ENCODE peak calls at places on chromosomes 4 and X, in six cellular contexts. One of them, this sample, is unnamed.

GRCh38 chr4:186485621-186486062 is 69.7 kb downstream of the MTNR1A start:
- DNase-seq in GM12878: no peak
- DNase-seq in HCT116: peak
- DNase-seq in K562: no peak
- DNase-seq in HepG2: no peak
- DNase-seq in H1: peak
- DNase-seq in this sample: no peak

GRCh38 chr4:114694770-114695169 is 96.2 kb downstream of the UGT8 start:
- DNase-seq in GM12878: peak
- DNase-seq in HCT116: peak
- DNase-seq in K562: peak
- DNase-seq in HepG2: peak
- DNase-seq in H1: no peak
- DNase-seq in this sample: peak

GRCh38 chr4:5619913-5620625 is 88.3 kb downstream of the EVC2 start:
- DNase-seq in GM12878: no peak
- DNase-seq in HCT116: no peak
- DNase-seq in K562: no peak
- DNase-seq in HepG2: no peak
- DNase-seq in H1: no peak
- DNase-seq in this sample: no peak

GRCh38 chr4:158121203-158121586 is 51.6 kb downstream of the GASK1B start:
- DNase-seq in GM12878: no peak
- DNase-seq in HCT116: no peak
- DNase-seq in K562: no peak
- DNase-seq in HepG2: peak
- DNase-seq in H1: no peak
- DNase-seq in this sample: no peak

GRCh38 chr4:154004859-154005520 is 216.1 kb upstream of the SFRP2 start:
- DNase-seq in GM12878: no peak
- DNase-seq in HCT116: no peak
- DNase-seq in K562: no peak
- DNase-seq in HepG2: no peak
- DNase-seq in H1: no peak
- DNase-seq in this sample: no peak

GRCh38 chr4:140163029-140163810 is 9.2 kb upstream of the MAML3 start:
- DNase-seq in GM12878: no peak
- DNase-seq in HCT116: no peak
- DNase-seq in K562: no peak
- DNase-seq in HepG2: no peak
- DNase-seq in H1: no peak
- DNase-seq in this sample: no peak

GRCh38 chr4:55553442-55553841 is 6.7 kb upstream of the CLOCK start:
- DNase-seq in GM12878: no peak
- DNase-seq in HCT116: no peak
- DNase-seq in K562: no peak
- DNase-seq in HepG2: peak
- DNase-seq in H1: peak
- DNase-seq in this sample: no peak

GRCh38 chr4:105461221-105462041 is 12.4 kb downstream of the PPA2 start:
- DNase-seq in GM12878: no peak
- DNase-seq in HCT116: no peak
- DNase-seq in K562: peak
- DNase-seq in HepG2: no peak
- DNase-seq in H1: no peak
- DNase-seq in this sample: no peak

GRCh38 chrX:72716766-72717165 is 2.7 kb upstream of the PHKA1 start:
- DNase-seq in GM12878: no peak
- DNase-seq in HCT116: no peak
- DNase-seq in K562: no peak
- DNase-seq in HepG2: peak
- DNase-seq in H1: no peak
- DNase-seq in this sample: no peak

GRCh38 chr4:42425146-42426065 is 28.1 kb downstream of the SHISA3 start:
- DNase-seq in GM12878: no peak
- DNase-seq in HCT116: no peak
- DNase-seq in K562: no peak
- DNase-seq in HepG2: no peak
- DNase-seq in H1: peak
- DNase-seq in this sample: peak

GRCh38 chr4:154049457-154050181 is 260.7 kb upstream of the SFRP2 start:
- DNase-seq in GM12878: no peak
- DNase-seq in HCT116: peak
- DNase-seq in K562: peak
- DNase-seq in HepG2: peak
- DNase-seq in H1: peak
- DNase-seq in this sample: peak

GRCh38 chr4:148203056-148203898 is 238.9 kb downstream of the NR3C2 start:
- DNase-seq in GM12878: no peak
- DNase-seq in HCT116: no peak
- DNase-seq in K562: no peak
- DNase-seq in HepG2: no peak
- DNase-seq in H1: no peak
- DNase-seq in this sample: peak

GRCh38 chr4:174096456-174096855 is 187.0 kb downstream of the FBXO8 start:
- DNase-seq in GM12878: no peak
- DNase-seq in HCT116: no peak
- DNase-seq in K562: no peak
- DNase-seq in HepG2: no peak
- DNase-seq in H1: no peak
- DNase-seq in this sample: no peak

GRCh38 chrX:120769576-120770341 is 105.9 kb downstream of the CT47B1 start:
- DNase-seq in GM12878: no peak
- DNase-seq in HCT116: peak
- DNase-seq in K562: no peak
- DNase-seq in HepG2: peak
- DNase-seq in H1: no peak
- DNase-seq in this sample: peak

GRCh38 chr4:151223465-151223864 is 53.5 kb upstream of the PRSS48 start:
- DNase-seq in GM12878: no peak
- DNase-seq in HCT116: no peak
- DNase-seq in K562: no peak
- DNase-seq in HepG2: no peak
- DNase-seq in H1: no peak
- DNase-seq in this sample: no peak

GRCh38 chr4:76087007-76087769 is 12.7 kb downstream of the ART3 start:
- DNase-seq in GM12878: no peak
- DNase-seq in HCT116: peak
- DNase-seq in K562: peak
- DNase-seq in HepG2: peak
- DNase-seq in H1: peak
- DNase-seq in this sample: peak

GRCh38 chr4:2256781-2257191 is 5.1 kb downstream of the MXD4 start:
- DNase-seq in GM12878: no peak
- DNase-seq in HCT116: no peak
- DNase-seq in K562: peak
- DNase-seq in HepG2: no peak
- DNase-seq in H1: peak
- DNase-seq in this sample: no peak
- TF ChIP-seq ZNF274 in GM12878: no peak
- TF ChIP-seq ZNF274 in HCT116: no peak
- TF ChIP-seq ZNF274 in K562: no peak
- TF ChIP-seq ZNF274 in HepG2: no peak
- TF ChIP-seq ZNF274 in H1: no peak
- TF ChIP-seq ZNF274 in this sample: no peak

GRCh38 chr4:85496146-85496849 is 21.3 kb downstream of the ARHGAP24 start:
- DNase-seq in GM12878: no peak
- DNase-seq in HCT116: no peak
- DNase-seq in K562: no peak
- DNase-seq in HepG2: no peak
- DNase-seq in H1: no peak
- DNase-seq in this sample: no peak
- TF ChIP-seq ZNF274 in GM12878: no peak
- TF ChIP-seq ZNF274 in HCT116: no peak
- TF ChIP-seq ZNF274 in K562: no peak
- TF ChIP-seq ZNF274 in HepG2: no peak
- TF ChIP-seq ZNF274 in H1: no peak
- TF ChIP-seq ZNF274 in this sample: no peak

DNA sequence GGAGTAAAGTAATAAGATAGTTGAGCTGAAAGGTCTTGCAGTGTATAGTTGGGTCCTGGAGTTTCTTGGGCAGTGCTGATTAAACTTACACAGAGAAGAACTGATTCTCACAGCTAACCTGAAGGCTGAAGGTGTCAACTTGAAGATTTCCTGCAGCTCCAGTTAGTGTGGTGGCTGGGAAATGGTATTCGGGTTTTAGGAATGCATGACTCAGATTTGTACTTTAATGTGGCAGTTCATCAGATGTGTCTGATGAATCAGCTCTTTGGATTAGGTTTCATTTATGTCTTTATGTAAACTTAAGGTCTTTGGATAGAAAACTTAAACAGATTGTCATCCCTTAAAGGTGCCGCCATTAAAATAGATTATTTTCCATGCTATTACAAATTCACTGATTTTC is 200.0 kb downstream of the IL1RAPL1 start:
- DNase-seq in GM12878: no peak
- DNase-seq in HCT116: peak
- DNase-seq in K562: no peak
- DNase-seq in HepG2: no peak
- DNase-seq in H1: no peak
- DNase-seq in this sample: no peak
- TF ChIP-seq ZNF274 in GM12878: no peak
- TF ChIP-seq ZNF274 in HCT116: no peak
- TF ChIP-seq ZNF274 in K562: no peak
- TF ChIP-seq ZNF274 in HepG2: no peak
- TF ChIP-seq ZNF274 in H1: no peak
- TF ChIP-seq ZNF274 in this sample: no peak

DNA sequence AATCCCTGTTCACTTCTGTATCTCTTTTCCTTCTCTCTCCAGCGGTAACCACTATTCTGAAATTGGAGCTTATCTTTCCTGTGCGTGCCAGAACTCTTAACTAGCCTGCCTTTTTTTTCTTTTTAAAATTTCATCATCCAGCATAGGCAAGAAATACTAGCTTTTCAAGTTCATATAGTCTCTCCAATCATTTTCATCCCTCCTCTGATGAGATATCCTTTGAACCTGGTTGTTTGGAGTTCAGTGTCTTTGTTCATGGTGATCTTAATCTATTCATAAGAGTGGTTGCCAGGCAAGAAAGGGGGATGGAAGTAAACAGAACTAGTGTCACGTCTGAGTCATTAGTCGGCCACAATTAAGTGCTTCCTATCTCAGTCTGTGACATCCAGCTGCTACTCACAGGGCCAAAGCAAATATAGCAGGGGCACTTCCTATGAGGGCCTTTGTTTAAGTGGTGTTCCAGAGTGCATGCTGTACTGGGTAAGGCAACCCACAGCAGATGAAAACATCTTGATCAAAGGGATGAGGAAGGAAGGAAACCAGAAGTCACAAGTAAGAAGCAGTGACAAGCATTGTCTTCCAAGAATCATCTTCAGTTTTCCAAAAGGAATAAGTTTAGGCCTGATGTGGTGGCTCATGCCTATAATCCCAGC is 56.4 kb upstream of the XIAP start:
- DNase-seq in GM12878: no peak
- DNase-seq in HCT116: peak
- DNase-seq in K562: peak
- DNase-seq in HepG2: peak
- DNase-seq in H1: no peak
- DNase-seq in this sample: no peak
- TF ChIP-seq ZNF274 in GM12878: no peak
- TF ChIP-seq ZNF274 in HCT116: no peak
- TF ChIP-seq ZNF274 in K562: no peak
- TF ChIP-seq ZNF274 in HepG2: no peak
- TF ChIP-seq ZNF274 in H1: no peak
- TF ChIP-seq ZNF274 in this sample: no peak

GRCh38 chrX:46715997-46716396 is 42.9 kb downstream of the SLC9A7 start:
- DNase-seq in GM12878: no peak
- DNase-seq in HCT116: no peak
- DNase-seq in K562: no peak
- DNase-seq in HepG2: no peak
- DNase-seq in H1: no peak
- DNase-seq in this sample: no peak

GRCh38 chrX:46713672-46714487 is 45.0 kb downstream of the SLC9A7 start:
- DNase-seq in GM12878: peak
- DNase-seq in HCT116: no peak
- DNase-seq in K562: no peak
- DNase-seq in HepG2: no peak
- DNase-seq in H1: no peak
- DNase-seq in this sample: no peak

GRCh38 chrX:46712733-46713132 is 46.2 kb downstream of the SLC9A7 start:
- DNase-seq in GM12878: no peak
- DNase-seq in HCT116: no peak
- DNase-seq in K562: no peak
- DNase-seq in HepG2: no peak
- DNase-seq in H1: no peak
- DNase-seq in this sample: no peak

GRCh38 chrX:46710927-46711623 is 47.8 kb downstream of the SLC9A7 start:
- DNase-seq in GM12878: no peak
- DNase-seq in HCT116: no peak
- DNase-seq in K562: no peak
- DNase-seq in HepG2: no peak
- DNase-seq in H1: no peak
- DNase-seq in this sample: no peak

DNA sequence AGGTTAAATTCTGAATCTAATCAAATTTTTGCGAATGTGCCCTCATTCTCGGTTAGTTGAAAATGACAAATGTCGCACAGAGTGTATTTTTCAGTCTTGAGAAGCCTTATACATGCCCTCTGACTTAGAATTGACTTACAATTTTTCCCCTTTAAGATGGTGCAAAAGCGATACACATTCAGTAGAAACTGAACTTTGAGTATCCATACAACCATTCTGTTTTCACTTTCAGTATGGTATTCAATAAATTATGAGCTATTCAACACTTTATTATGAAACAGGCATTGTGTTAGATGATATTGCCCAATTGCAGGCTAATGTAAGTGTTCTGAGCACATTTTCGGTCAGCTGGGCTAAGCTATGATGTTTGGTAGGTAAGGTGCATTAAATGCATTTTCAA is 43.4 kb downstream of the SLC9A7 start:
- DNase-seq in GM12878: no peak
- DNase-seq in HCT116: no peak
- DNase-seq in K562: no peak
- DNase-seq in HepG2: no peak
- DNase-seq in H1: no peak
- DNase-seq in this sample: no peak
- TF ChIP-seq ZNF274 in GM12878: no peak
- TF ChIP-seq ZNF274 in HCT116: no peak
- TF ChIP-seq ZNF274 in K562: no peak
- TF ChIP-seq ZNF274 in HepG2: no peak
- TF ChIP-seq ZNF274 in H1: no peak
- TF ChIP-seq ZNF274 in this sample: no peak

GRCh38 chrX:150762258-150762867 is 69.2 kb downstream of the MTMR1 start:
- DNase-seq in GM12878: no peak
- DNase-seq in HCT116: no peak
- DNase-seq in K562: no peak
- DNase-seq in HepG2: no peak
- DNase-seq in H1: no peak
- DNase-seq in this sample: no peak
- TF ChIP-seq ZNF274 in GM12878: no peak
- TF ChIP-seq ZNF274 in HCT116: no peak
- TF ChIP-seq ZNF274 in K562: no peak
- TF ChIP-seq ZNF274 in HepG2: no peak
- TF ChIP-seq ZNF274 in H1: no peak
- TF ChIP-seq ZNF274 in this sample: no peak

This sample was measured in NT2/D1.